ENCODE peak calls at places on chromosomes 12 and 14, in ten cellular contexts. Y, U, B, H, L, E, V, S, K and Z are unnamed samples.

GRCh38 chr12:76250256-76250655 is 98.0 kb downstream of the BBS10 start:
- DNase-seq in Y (no peak), U (no peak), B (no peak), H (no peak), L (no peak), E (no peak), V (peak; percentile 60), S (no peak), K (peak; percentile 27), Z (no peak)

GRCh38 chr14:94021001-94021400 is 5.1 kb upstream of the OTUB2 start:
- DNase-seq in Y (no peak), U (no peak), B (no peak), H (peak; percentile 39), L (no peak), E (no peak), V (no peak), S (no peak), K (peak; percentile 25), Z (no peak)

GRCh38 chr12:30887226-30887625 is 39.3 kb upstream of the TSPAN11 start:
- DNase-seq in Y (no peak), U (no peak), B (no peak), H (no peak), L (no peak), E (no peak), V (no peak), S (no peak), K (no peak), Z (no peak)

GRCh38 chr12:46534442-46534841 is 161.9 kb upstream of the SLC38A2 start:
- DNase-seq in Y (no peak), U (no peak), B (no peak), H (no peak), L (no peak), E (no peak), V (no peak), S (no peak), K (no peak), Z (no peak)

GRCh38 chr14:90615444-90616095 is 200.7 kb downstream of the TTC7B start:
- DNase-seq in Y (no peak), U (no peak), B (no peak), H (no peak), L (no peak), E (no peak), V (no peak), S (no peak), K (no peak), Z (no peak)

GRCh38 chr12:18479266-18479665 is 217.9 kb downstream of the PIK3C2G start:
- DNase-seq in Y (no peak), U (no peak), B (no peak), H (no peak), L (no peak), E (no peak), V (no peak), S (no peak), K (no peak), Z (no peak)

GRCh38 chr14:34680806-34681479 is 33.5 kb downstream of the CFL2 start:
- DNase-seq in Y (no peak), U (no peak), B (no peak), H (no peak), L (no peak), E (no peak), V (no peak), S (no peak), K (no peak), Z (no peak)

GRCh38 chr12:50918584-50919316 is 33.6 kb upstream of the HIGD1C start:
- DNase-seq in Y (no peak), U (no peak), B (no peak), H (no peak), L (no peak), E (no peak), V (no peak), S (no peak), K (no peak), Z (no peak)

GRCh38 chr14:101192661-101193000 is 289.1 kb upstream of the RTL1 start:
- DNase-seq in Y (no peak), U (no peak), B (no peak), H (no peak), L (no peak), E (no peak), V (no peak), S (no peak), K (no peak), Z (peak; percentile 30)

GRCh38 chr12:31897791-31898503 is 61.3 kb upstream of the RESF1 start:
- DNase-seq in Y (no peak), U (peak; percentile 73), B (no peak), H (peak; percentile 61), L (no peak), E (no peak), V (peak; percentile 51), S (no peak), K (peak; percentile 87), Z (peak; percentile 39)

GRCh38 chr12:131092911-131093901 is 139.5 kb downstream of the ADGRD1 start:
- DNase-seq in Y (no peak), U (no peak), B (no peak), H (peak; percentile 4), L (peak; percentile 66), E (no peak), V (no peak), S (no peak), K (peak; percentile 60), Z (no peak)

GRCh38 chr12:46470039-46470627 is 97.6 kb upstream of the SLC38A2 start:
- DNase-seq in Y (no peak), U (no peak), B (no peak), H (no peak), L (no peak), E (no peak), V (no peak), S (no peak), K (no peak), Z (no peak)

GRCh38 chr12:92041742-92042141 is 103.9 kb downstream of the BTG1 start:
- DNase-seq in Y (no peak), U (no peak), B (no peak), H (peak; percentile 36), L (no peak), E (no peak), V (no peak), S (no peak), K (no peak), Z (no peak)

GRCh38 chr14:21734457-21735074 is 60.9 kb upstream of the OR4E1 start:
- DNase-seq in Y (no peak), U (peak; percentile 20), B (no peak), H (peak; percentile 60), L (no peak), E (peak; percentile 26), V (peak; percentile 44), S (no peak), K (peak; percentile 48), Z (peak; percentile 43)

GRCh38 chr14:104888489-104889373 is 23.7 kb downstream of the CEP170B start:
- DNase-seq in Y (no peak), U (no peak), B (no peak), H (no peak), L (peak; percentile 66), E (no peak), V (peak; percentile 7), S (no peak), K (no peak), Z (no peak)

GRCh38 chr14:52013984-52014600 is 24.7 kb downstream of the RTRAF start:
- DNase-seq in Y (no peak), U (no peak), B (no peak), H (no peak), L (no peak), E (no peak), V (peak; percentile 74), S (no peak), K (no peak), Z (peak; percentile 56)

GRCh38 chr12:116924558-116925453 is 14.1 kb downstream of the FBXW8 start:
- DNase-seq in Y (peak; percentile 44), U (no peak), B (no peak), H (peak; percentile 88), L (no peak), E (peak; percentile 30), V (no peak), S (no peak), K (peak; percentile 84), Z (no peak)

GRCh38 chr12:105369014-105369413 is 38.5 kb downstream of the C12orf75 start:
- DNase-seq in Y (peak; percentile 62), U (no peak), B (no peak), H (peak; percentile 86), L (no peak), E (no peak), V (no peak), S (no peak), K (peak; percentile 62), Z (no peak)

GRCh38 chr14:73463411-73463810 is 5.1 kb upstream of the NUMB start:
- DNase-seq in Y (peak; percentile 99), U (no peak), B (no peak), H (peak; percentile 99), L (peak; percentile 81), E (peak; percentile 19), V (no peak), S (peak; percentile 40), K (peak; percentile 94), Z (no peak)

GRCh38 chr12:64796205-64796845 is 28.1 kb upstream of the TBC1D30 start:
- DNase-seq in Y (peak; percentile 88), U (peak; percentile 80), B (peak; percentile 35), H (peak; percentile 94), L (no peak), E (peak; percentile 58), V (peak; percentile 85), S (peak; percentile 72), K (peak; percentile 79), Z (peak; percentile 59)